ENCODE peak calls at places on chromosomes 1 and 21, in five cellular contexts. One of them, this sample, is unnamed.

GRCh38 chr1:205321109-205321958 is at the start of gene NUAK2:
- DNase-seq in mesendoderm: peak; percentile 99
- DNase-seq in activated T-helper 1 cell treated with Interleukin-2 at 50 U/mL for 16 hours: peak; percentile 78
- DNase-seq in HAP-1: peak; percentile 81
- DNase-seq in RCC 7860: peak; percentile 82
- DNase-seq in this sample: peak; percentile 99

GRCh38 chr1:31621872-31622730 is 4.6 kb downstream of the HCRTR1 start:
- DNase-seq in mesendoderm: no peak
- DNase-seq in activated T-helper 1 cell treated with Interleukin-2 at 50 U/mL for 16 hours: no peak
- DNase-seq in HAP-1: no peak
- DNase-seq in RCC 7860: no peak
- DNase-seq in this sample: no peak

GRCh38 chr1:117695796-117696505 is 90.1 kb downstream of the TENT5C start:
- DNase-seq in mesendoderm: peak; percentile 71
- DNase-seq in activated T-helper 1 cell treated with Interleukin-2 at 50 U/mL for 16 hours: no peak
- DNase-seq in HAP-1: no peak
- DNase-seq in RCC 7860: peak; percentile 56
- DNase-seq in this sample: no peak

GRCh38 chr21:32359719-32360260 is 33.0 kb downstream of the URB1 start:
- DNase-seq in mesendoderm: peak; percentile 14
- DNase-seq in activated T-helper 1 cell treated with Interleukin-2 at 50 U/mL for 16 hours: no peak
- DNase-seq in HAP-1: no peak
- DNase-seq in RCC 7860: no peak
- DNase-seq in this sample: no peak

GRCh38 chr1:23330846-23331245 is 13.2 kb downstream of the HNRNPR start:
- DNase-seq in mesendoderm: no peak
- DNase-seq in activated T-helper 1 cell treated with Interleukin-2 at 50 U/mL for 16 hours: no peak
- DNase-seq in HAP-1: no peak
- DNase-seq in RCC 7860: no peak
- DNase-seq in this sample: no peak

GRCh38 chr1:93448983-93449805 is 1.3 kb downstream of the FNBP1L start:
- DNase-seq in mesendoderm: peak; percentile 79
- DNase-seq in activated T-helper 1 cell treated with Interleukin-2 at 50 U/mL for 16 hours: no peak
- DNase-seq in HAP-1: peak; percentile 33
- DNase-seq in RCC 7860: no peak
- DNase-seq in this sample: no peak

GRCh38 chr1:44359234-44359937 is 4.3 kb upstream of the ERI3 start:
- DNase-seq in mesendoderm: no peak
- DNase-seq in activated T-helper 1 cell treated with Interleukin-2 at 50 U/mL for 16 hours: no peak
- DNase-seq in HAP-1: no peak
- DNase-seq in RCC 7860: no peak
- DNase-seq in this sample: no peak

GRCh38 chr1:23578311-23578996 is 19.2 kb upstream of the ID3 start:
- DNase-seq in mesendoderm: no peak
- DNase-seq in activated T-helper 1 cell treated with Interleukin-2 at 50 U/mL for 16 hours: no peak
- DNase-seq in HAP-1: no peak
- DNase-seq in RCC 7860: no peak
- DNase-seq in this sample: no peak

GRCh38 chr21:46569071-46569470 is 35.8 kb downstream of the S100B start:
- DNase-seq in mesendoderm: no peak
- DNase-seq in activated T-helper 1 cell treated with Interleukin-2 at 50 U/mL for 16 hours: no peak
- DNase-seq in HAP-1: no peak
- DNase-seq in RCC 7860: no peak
- DNase-seq in this sample: no peak

GRCh38 chr1:230010618-230011332 is 56.3 kb upstream of the GALNT2 start:
- DNase-seq in mesendoderm: no peak
- DNase-seq in activated T-helper 1 cell treated with Interleukin-2 at 50 U/mL for 16 hours: no peak
- DNase-seq in HAP-1: no peak
- DNase-seq in RCC 7860: no peak
- DNase-seq in this sample: no peak

GRCh38 chr1:245404952-245405351 is 250.2 kb downstream of the KIF26B start:
- DNase-seq in mesendoderm: no peak
- DNase-seq in activated T-helper 1 cell treated with Interleukin-2 at 50 U/mL for 16 hours: no peak
- DNase-seq in HAP-1: no peak
- DNase-seq in RCC 7860: no peak
- DNase-seq in this sample: no peak

GRCh38 chr21:43315244-43316137 is 111.4 kb downstream of the SIK1 start:
- DNase-seq in mesendoderm: no peak
- DNase-seq in activated T-helper 1 cell treated with Interleukin-2 at 50 U/mL for 16 hours: no peak
- DNase-seq in HAP-1: no peak
- DNase-seq in RCC 7860: no peak
- DNase-seq in this sample: no peak

GRCh38 chr1:55694297-55694696 is 479.1 kb upstream of the USP24 start:
- DNase-seq in mesendoderm: no peak
- DNase-seq in activated T-helper 1 cell treated with Interleukin-2 at 50 U/mL for 16 hours: no peak
- DNase-seq in HAP-1: no peak
- DNase-seq in RCC 7860: no peak
- DNase-seq in this sample: no peak

GRCh38 chr1:44267438-44267837 is 54.2 kb downstream of the DMAP1 start:
- DNase-seq in mesendoderm: no peak
- DNase-seq in activated T-helper 1 cell treated with Interleukin-2 at 50 U/mL for 16 hours: no peak
- DNase-seq in HAP-1: no peak
- DNase-seq in RCC 7860: no peak
- DNase-seq in this sample: no peak

GRCh38 chr1:33342041-33342723 is 21.3 kb upstream of the A3GALT2 start:
- DNase-seq in mesendoderm: peak; percentile 69
- DNase-seq in activated T-helper 1 cell treated with Interleukin-2 at 50 U/mL for 16 hours: no peak
- DNase-seq in HAP-1: peak; percentile 50
- DNase-seq in RCC 7860: peak; percentile 93
- DNase-seq in this sample: peak; percentile 91

GRCh38 chr1:244138399-244138798 is 87.3 kb downstream of the ZBTB18 start:
- DNase-seq in mesendoderm: no peak
- DNase-seq in activated T-helper 1 cell treated with Interleukin-2 at 50 U/mL for 16 hours: no peak
- DNase-seq in HAP-1: no peak
- DNase-seq in RCC 7860: no peak
- DNase-seq in this sample: no peak

GRCh38 chr1:14975119-14975518 is 178.4 kb upstream of the TMEM51 start:
- DNase-seq in mesendoderm: no peak
- DNase-seq in activated T-helper 1 cell treated with Interleukin-2 at 50 U/mL for 16 hours: no peak
- DNase-seq in HAP-1: no peak
- DNase-seq in RCC 7860: no peak
- DNase-seq in this sample: no peak

GRCh38 chr1:209755926-209756607 is at the start of gene TRAF3IP3:
- DNase-seq in mesendoderm: no peak
- DNase-seq in activated T-helper 1 cell treated with Interleukin-2 at 50 U/mL for 16 hours: peak; percentile 65
- DNase-seq in HAP-1: no peak
- DNase-seq in RCC 7860: no peak
- DNase-seq in this sample: no peak

GRCh38 chr1:211724711-211725196 is 49.3 kb upstream of the NEK2 start:
- DNase-seq in mesendoderm: no peak
- DNase-seq in activated T-helper 1 cell treated with Interleukin-2 at 50 U/mL for 16 hours: no peak
- DNase-seq in HAP-1: no peak
- DNase-seq in RCC 7860: no peak
- DNase-seq in this sample: no peak

GRCh38 chr1:234218078-234218477 is 155.2 kb upstream of the COA6 start:
- DNase-seq in mesendoderm: no peak
- DNase-seq in activated T-helper 1 cell treated with Interleukin-2 at 50 U/mL for 16 hours: no peak
- DNase-seq in HAP-1: no peak
- DNase-seq in RCC 7860: no peak
- DNase-seq in this sample: no peak

GRCh38 chr1:115630342-115630741 is 11.4 kb upstream of the VANGL1 start:
- DNase-seq in mesendoderm: peak; percentile 60
- DNase-seq in activated T-helper 1 cell treated with Interleukin-2 at 50 U/mL for 16 hours: no peak
- DNase-seq in HAP-1: no peak
- DNase-seq in RCC 7860: no peak
- DNase-seq in this sample: no peak

This sample was measured in NT2/D1.